ENCODE peak calls at places on chromosomes 7 and 10, in four cellular contexts. One of them, this sample, is unnamed. For H3K4me1 and H3K9me3, the result is how much of the 10 kb centered on the place peaks cover.

GRCh38 chr10:68087338-68088029 is 12.4 kb upstream of the HERC4 start:
- DNase-seq in suprapubic skin: no peak
- DNase-seq in SK-N-SH: no peak
- DNase-seq in upper lobe of left lung: no peak
- DNase-seq in this sample: no peak

GRCh38 chr10:111756541-111757061 is 427.0 kb downstream of the GPAM start:
- DNase-seq in SK-N-SH: peak
- DNase-seq in suprapubic skin: no peak
- DNase-seq in upper lobe of left lung: no peak
- DNase-seq in this sample: peak

GRCh38 chr10:21399392-21400015 is 126.0 kb downstream of the SKIDA1 start:
- DNase-seq in suprapubic skin: no peak
- DNase-seq in upper lobe of left lung: no peak
- DNase-seq in SK-N-SH: no peak
- DNase-seq in this sample: no peak

GRCh38 chr10:110629680-110630191 is 14.4 kb upstream of the RBM20 start:
- DNase-seq in suprapubic skin: no peak
- DNase-seq in upper lobe of left lung: no peak
- DNase-seq in SK-N-SH: no peak
- DNase-seq in this sample: no peak

GRCh38 chr7:151110236-151110940 is 24.1 kb downstream of the AGAP3 start:
- DNase-seq in upper lobe of left lung: no peak
- DNase-seq in SK-N-SH: peak
- DNase-seq in suprapubic skin: no peak
- DNase-seq in this sample: no peak

GRCh38 chr7:50660040-50660829 is 95.0 kb upstream of the DDC start:
- DNase-seq in upper lobe of left lung: peak
- DNase-seq in suprapubic skin: no peak
- DNase-seq in SK-N-SH: no peak
- DNase-seq in this sample: no peak

GRCh38 chr7:134254311-134254710 is 62.4 kb downstream of the SLC35B4 start:
- DNase-seq in suprapubic skin: no peak
- DNase-seq in SK-N-SH: no peak
- DNase-seq in upper lobe of left lung: no peak
- DNase-seq in this sample: no peak

GRCh38 chr7:43872401-43873165 is 3.3 kb upstream of the MRPS24 start:
- DNase-seq in SK-N-SH: peak
- DNase-seq in upper lobe of left lung: no peak
- DNase-seq in suprapubic skin: peak
- DNase-seq in this sample: peak

GRCh38 chr7:107480932-107481331 is 11.1 kb downstream of the GPR22 start:
- DNase-seq in SK-N-SH: no peak
- DNase-seq in suprapubic skin: no peak
- DNase-seq in upper lobe of left lung: no peak
- DNase-seq in this sample: no peak

GRCh38 chr7:47826754-47827153 is 121.5 kb downstream of the PKD1L1 start:
- DNase-seq in SK-N-SH: no peak
- DNase-seq in suprapubic skin: no peak
- DNase-seq in upper lobe of left lung: no peak
- DNase-seq in this sample: no peak

GRCh38 chr7:141838581-141838980 is 2.7 kb downstream of the PRSS37 start:
- DNase-seq in SK-N-SH: no peak
- DNase-seq in upper lobe of left lung: no peak
- DNase-seq in suprapubic skin: no peak
- DNase-seq in this sample: no peak

GRCh38 chr7:144386741-144387140 is 16.8 kb downstream of the NOBOX start:
- DNase-seq in SK-N-SH: no peak
- DNase-seq in upper lobe of left lung: no peak
- DNase-seq in suprapubic skin: peak
- DNase-seq in this sample: no peak

GRCh38 chr10:92544296-92544695 is 29.6 kb downstream of the IDE start:
- DNase-seq in suprapubic skin: no peak
- DNase-seq in SK-N-SH: peak
- DNase-seq in upper lobe of left lung: no peak
- DNase-seq in this sample: no peak

GRCh38 chr7:65809259-65809981 is 63.5 kb upstream of the VKORC1L1 start:
- DNase-seq in SK-N-SH: no peak
- DNase-seq in suprapubic skin: no peak
- DNase-seq in upper lobe of left lung: no peak
- DNase-seq in this sample: no peak

GRCh38 chr7:16431646-16432424 is 10.5 kb upstream of the CRPPA start:
- DNase-seq in suprapubic skin: no peak
- DNase-seq in SK-N-SH: peak
- DNase-seq in upper lobe of left lung: no peak
- DNase-seq in this sample: no peak

GRCh38 chr10:59383908-59384307 is 21.6 kb upstream of the FAM13C start:
- DNase-seq in upper lobe of left lung: no peak
- DNase-seq in suprapubic skin: no peak
- DNase-seq in SK-N-SH: no peak
- DNase-seq in this sample: no peak

DNA sequence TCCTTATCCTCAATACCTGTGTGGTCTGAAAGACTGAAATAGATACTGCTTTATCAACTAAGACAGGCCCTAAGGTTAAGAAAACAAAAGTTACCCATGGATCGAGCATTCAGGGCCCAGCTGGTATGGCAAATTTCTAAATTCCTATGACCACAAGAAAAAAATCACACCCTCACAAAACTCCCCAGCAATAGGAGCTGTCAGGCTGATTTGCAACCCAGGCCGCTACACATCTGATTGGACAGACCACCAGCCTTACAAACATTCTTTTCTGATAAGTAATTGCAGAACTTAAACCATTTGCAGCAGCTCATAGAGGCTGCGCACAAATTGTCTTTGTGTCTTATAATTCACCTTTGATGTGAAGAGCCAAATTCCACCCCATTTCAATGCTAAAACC is 842.6 kb downstream of the GRID1 start:
- DNase-seq in upper lobe of left lung: no peak
- DNase-seq in suprapubic skin: no peak
- DNase-seq in SK-N-SH: no peak
- DNase-seq in this sample: no peak
- TF ChIP-seq EP300 in upper lobe of left lung: no peak
- TF ChIP-seq EP300 in suprapubic skin: no peak
- TF ChIP-seq EP300 in SK-N-SH: no peak
- TF ChIP-seq EP300 in this sample: no peak

DNA sequence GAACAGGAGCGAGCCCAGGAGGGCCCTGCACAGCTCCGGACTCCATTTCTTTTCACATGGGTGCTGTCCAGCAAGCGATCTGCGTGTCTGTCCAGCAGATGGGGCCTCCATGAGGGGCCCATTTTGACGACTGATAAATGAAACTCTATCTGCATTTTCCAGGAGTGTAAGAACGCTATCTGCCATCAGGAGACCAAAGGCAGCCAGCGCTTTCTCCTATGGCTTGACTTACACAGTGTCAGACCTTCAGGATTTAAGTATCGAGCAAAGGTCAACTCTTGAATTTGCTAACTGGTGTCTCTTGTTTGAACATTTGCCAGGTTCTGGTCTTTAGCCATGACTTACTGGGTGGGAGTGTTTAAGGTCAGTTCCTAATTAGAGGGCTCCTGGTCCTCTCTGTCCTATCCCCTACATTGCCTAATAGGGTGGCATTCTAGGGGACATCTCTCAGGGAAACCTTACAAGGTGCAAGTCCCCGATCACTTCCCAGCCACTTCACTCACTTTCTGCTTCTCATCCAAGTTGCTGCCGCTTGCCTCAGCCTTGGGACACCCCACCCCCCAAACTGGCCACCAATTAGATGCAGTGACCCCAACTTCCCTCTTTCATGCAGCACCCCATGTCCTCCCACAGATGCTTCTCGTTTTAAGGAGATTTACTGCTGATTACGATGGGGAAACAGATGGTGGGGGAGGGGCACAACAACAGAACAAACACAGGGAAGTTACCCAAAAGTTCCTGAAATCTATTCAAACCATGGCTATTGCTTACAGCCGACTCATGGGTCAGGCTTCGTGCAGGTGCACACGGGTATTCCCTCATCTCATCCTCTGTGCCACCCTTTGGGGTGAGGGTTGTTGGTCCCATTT is 20.0 kb downstream of the VSIR start:
- DNase-seq in suprapubic skin: no peak
- DNase-seq in upper lobe of left lung: no peak
- DNase-seq in SK-N-SH: no peak
- DNase-seq in this sample: no peak
- H3K4me1 ChIP-seq in suprapubic skin: half or more
- H3K4me1 ChIP-seq in upper lobe of left lung: half or more
- H3K4me1 ChIP-seq in SK-N-SH: under half
- H3K4me1 ChIP-seq in this sample: half or more

GRCh38 chr7:1592299-1592842 is 22.5 kb upstream of the PSMG3 start:
- DNase-seq in upper lobe of left lung: peak
- DNase-seq in SK-N-SH: peak
- DNase-seq in suprapubic skin: no peak
- DNase-seq in this sample: no peak
- H3K9me3 ChIP-seq in upper lobe of left lung: under half
- H3K9me3 ChIP-seq in SK-N-SH: under half
- H3K9me3 ChIP-seq in suprapubic skin: under half
- H3K9me3 ChIP-seq in this sample: under half

GRCh38 chr10:93707623-93708022 is 5.2 kb upstream of the FRA10AC1 start:
- DNase-seq in suprapubic skin: no peak
- DNase-seq in upper lobe of left lung: no peak
- DNase-seq in SK-N-SH: no peak
- DNase-seq in this sample: no peak

GRCh38 chr10:93703841-93704240 is 1.4 kb upstream of the FRA10AC1 start:
- DNase-seq in SK-N-SH: no peak
- DNase-seq in upper lobe of left lung: no peak
- DNase-seq in suprapubic skin: no peak
- DNase-seq in this sample: no peak

GRCh38 chr10:93701903-93702277 is 502 bp downstream of the FRA10AC1 start:
- DNase-seq in upper lobe of left lung: no peak
- DNase-seq in suprapubic skin: no peak
- DNase-seq in SK-N-SH: peak
- DNase-seq in this sample: no peak

GRCh38 chr10:93703066-93703465 is 674 bp upstream of the FRA10AC1 start:
- DNase-seq in SK-N-SH: peak
- DNase-seq in suprapubic skin: no peak
- DNase-seq in upper lobe of left lung: no peak
- DNase-seq in this sample: peak

GRCh38 chr10:93702278-93703001 is at the start of gene FRA10AC1:
- DNase-seq in suprapubic skin: peak
- DNase-seq in SK-N-SH: peak
- DNase-seq in upper lobe of left lung: peak
- DNase-seq in this sample: peak
- TF ChIP-seq EP300 in suprapubic skin: no peak
- TF ChIP-seq EP300 in SK-N-SH: peak
- TF ChIP-seq EP300 in upper lobe of left lung: no peak
- TF ChIP-seq EP300 in this sample: peak

GRCh38 chr7:954330-955238 is at the start of gene ADAP1:
- DNase-seq in upper lobe of left lung: peak
- DNase-seq in suprapubic skin: peak
- DNase-seq in SK-N-SH: peak
- DNase-seq in this sample: no peak

GRCh38 chr7:949021-949934 is 5.2 kb downstream of the ADAP1 start:
- DNase-seq in upper lobe of left lung: peak
- DNase-seq in SK-N-SH: peak
- DNase-seq in suprapubic skin: peak
- DNase-seq in this sample: no peak

GRCh38 chr7:953547-954327 is 743 bp downstream of the ADAP1 start:
- DNase-seq in upper lobe of left lung: peak
- DNase-seq in SK-N-SH: peak
- DNase-seq in suprapubic skin: peak
- DNase-seq in this sample: no peak

GRCh38 chr7:952548-953441 is 1.7 kb downstream of the ADAP1 start:
- DNase-seq in SK-N-SH: peak
- DNase-seq in upper lobe of left lung: peak
- DNase-seq in suprapubic skin: peak
- DNase-seq in this sample: no peak

DNA sequence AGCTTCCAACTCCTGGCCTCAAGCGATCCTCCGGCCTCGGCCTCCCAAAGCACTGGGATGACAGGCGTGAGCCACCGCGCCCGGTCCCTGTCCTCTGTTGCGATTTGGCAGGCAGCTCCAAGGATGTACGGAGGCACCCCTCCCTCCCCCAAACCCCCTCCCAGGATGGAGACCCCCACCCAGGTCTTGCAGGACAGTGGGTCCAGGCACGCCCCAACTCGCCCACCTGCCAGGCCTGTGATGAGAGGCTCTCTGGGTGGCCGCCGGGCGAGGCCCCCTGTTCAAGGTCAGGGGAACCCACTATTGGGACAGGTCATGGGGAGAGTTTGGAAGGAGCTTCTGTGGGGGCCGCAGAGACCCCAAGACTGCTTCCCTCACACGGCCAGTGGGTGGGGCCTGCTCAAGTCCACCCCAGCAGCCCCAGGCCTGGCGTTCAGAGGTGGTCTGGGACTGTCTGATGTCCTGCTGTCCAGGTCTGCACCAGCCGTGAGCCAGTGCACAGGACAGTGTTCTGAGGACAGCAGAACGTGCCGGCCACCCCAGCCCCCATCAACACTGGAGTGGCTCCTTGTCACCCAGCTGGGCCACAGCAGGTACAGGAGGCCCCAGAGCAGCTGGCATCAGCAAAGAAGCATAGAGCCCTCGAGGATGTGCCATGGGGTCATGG is 2.5 kb downstream of the ADAP1 start:
- DNase-seq in suprapubic skin: peak
- DNase-seq in upper lobe of left lung: peak
- DNase-seq in SK-N-SH: peak
- DNase-seq in this sample: no peak
- H3K4me1 ChIP-seq in suprapubic skin: under half
- H3K4me1 ChIP-seq in upper lobe of left lung: under half
- H3K4me1 ChIP-seq in SK-N-SH: under half
- H3K4me1 ChIP-seq in this sample: under half

This sample was measured in tibial nerve.